ENCODE peak calls at places on chromosomes 16 and 17, in eight cellular contexts. F is PC-3, X is GM23248, N is HCT116, E is MM.1S, A is neural progenitor cell, U is GM23338, M is hepatocyte. Q is an unnamed sample.

GRCh38 chr17:66420961-66421371 is 118.6 kb downstream of the PRKCA start:
- DNase-seq in E (no peak), F (peak), U (no peak), N (no peak), X (peak), A (no peak), M (no peak), Q (no peak)

GRCh38 chr17:40953876-40954275 is 12.9 kb downstream of the KRT39 start:
- DNase-seq in F (peak), E (no peak), X (peak), N (peak), U (no peak), M (no peak), A (no peak), Q (no peak)

GRCh38 chr16:68229431-68230175 is 6.3 kb downstream of the ESRP2 start:
- DNase-seq in X (peak), U (peak), A (peak), F (peak), N (no peak), M (peak), E (peak), Q (peak)

GRCh38 chr17:30780343-30780742 is 44.1 kb downstream of the CRLF3 start:
- DNase-seq in U (no peak), A (no peak), M (no peak), X (no peak), F (no peak), N (no peak), E (peak), Q (no peak)

GRCh38 chr16:70276392-70276791 is 12.9 kb downstream of the AARS1 start:
- DNase-seq in M (no peak), N (no peak), A (no peak), U (no peak), F (no peak), X (no peak), E (no peak), Q (no peak)

GRCh38 chr17:36935681-36936454 is 1.4 kb upstream of the LHX1 start:
- DNase-seq in X (no peak), M (no peak), A (peak), E (no peak), F (no peak), U (peak), N (no peak), Q (no peak)

GRCh38 chr17:46805771-46806170 is 12.7 kb downstream of the WNT3 start:
- DNase-seq in A (no peak), M (no peak), F (no peak), N (no peak), U (no peak), X (no peak), E (no peak), Q (no peak)

GRCh38 chr16:11193494-11193893 is 62.5 kb downstream of the SOCS1 start:
- DNase-seq in M (no peak), U (no peak), N (no peak), E (no peak), F (no peak), X (no peak), A (no peak), Q (no peak)

GRCh38 chr16:86953631-86954465 is 363.3 kb downstream of the C16orf95 start:
- DNase-seq in X (no peak), A (peak), E (no peak), U (peak), M (no peak), N (no peak), F (no peak), Q (no peak)

GRCh38 chr17:47277921-47278320 is 24.3 kb downstream of the ITGB3 start:
- DNase-seq in X (peak), E (no peak), A (no peak), M (no peak), U (no peak), F (no peak), N (no peak), Q (no peak)

GRCh38 chr17:77011173-77012011 is 129.4 kb upstream of the SEC14L1 start:
- DNase-seq in U (peak), A (peak), M (peak), X (peak), F (peak), E (peak), N (peak), Q (peak)

GRCh38 chr16:64356267-64356666 is 765.6 kb downstream of the CDH11 start:
- DNase-seq in U (no peak), F (peak), N (no peak), E (no peak), M (peak), A (no peak), X (peak), Q (no peak)

GRCh38 chr16:29663020-29663828 is at the start of gene SPN:
- DNase-seq in U (peak), X (no peak), M (no peak), F (no peak), A (no peak), N (no peak), E (no peak), Q (peak)

GRCh38 chr16:78240459-78241222 is 141.2 kb downstream of the WWOX start:
- DNase-seq in U (peak), A (peak), E (no peak), F (peak), M (peak), X (no peak), N (no peak), Q (no peak)

GRCh38 chr17:17495448-17496188 is 577 bp downstream of the RASD1 start:
- DNase-seq in E (no peak), F (peak), M (peak), A (peak), U (peak), X (peak), N (no peak), Q (no peak)

GRCh38 chr17:41645371-41646063 is 21.1 kb upstream of the KRT17 start:
- DNase-seq in U (no peak), N (no peak), F (no peak), E (no peak), X (peak), M (peak), A (no peak), Q (no peak)

GRCh38 chr17:64063766-64064224 is 43.4 kb upstream of the ICAM2 start:
- DNase-seq in U (peak), A (peak), X (peak), N (no peak), M (peak), E (no peak), F (peak), Q (peak)

GRCh38 chr16:51146256-51146924 is 4.7 kb downstream of the SALL1 start:
- DNase-seq in E (no peak), N (no peak), U (no peak), A (peak), M (no peak), X (peak), F (no peak), Q (peak)

GRCh38 chr17:35104844-35105450 is 14.7 kb downstream of the RAD51D start:
- DNase-seq in A (no peak), M (no peak), F (no peak), E (no peak), X (no peak), U (no peak), N (no peak), Q (no peak)

GRCh38 chr16:22652463-22652845 is 141.8 kb downstream of the NPIPB5 start:
- DNase-seq in M (no peak), A (no peak), U (no peak), E (no peak), F (no peak), X (no peak), N (no peak), Q (no peak)
- TF ChIP-seq EZH2phosphoT487 in M (no peak), A (no peak), U (no peak), E (no peak), F (no peak), X (no peak), N (no peak), Q (no peak)

GRCh38 chr17:73595931-73596330 is 48.3 kb downstream of the SDK2 start:
- DNase-seq in U (no peak), N (no peak), E (no peak), A (no peak), M (no peak), X (no peak), F (no peak), Q (no peak)

GRCh38 chr17:73593249-73593965 is 50.8 kb downstream of the SDK2 start:
- DNase-seq in X (no peak), F (no peak), E (no peak), N (no peak), M (no peak), U (no peak), A (no peak), Q (no peak)

GRCh38 chr17:73594598-73594997 is 49.6 kb downstream of the SDK2 start:
- DNase-seq in F (no peak), X (no peak), A (no peak), N (no peak), U (no peak), E (no peak), M (no peak), Q (no peak)

GRCh38 chr17:73594025-73594424 is 50.2 kb downstream of the SDK2 start:
- DNase-seq in A (peak), F (no peak), N (no peak), X (no peak), E (no peak), M (no peak), U (no peak), Q (no peak)

DNA sequence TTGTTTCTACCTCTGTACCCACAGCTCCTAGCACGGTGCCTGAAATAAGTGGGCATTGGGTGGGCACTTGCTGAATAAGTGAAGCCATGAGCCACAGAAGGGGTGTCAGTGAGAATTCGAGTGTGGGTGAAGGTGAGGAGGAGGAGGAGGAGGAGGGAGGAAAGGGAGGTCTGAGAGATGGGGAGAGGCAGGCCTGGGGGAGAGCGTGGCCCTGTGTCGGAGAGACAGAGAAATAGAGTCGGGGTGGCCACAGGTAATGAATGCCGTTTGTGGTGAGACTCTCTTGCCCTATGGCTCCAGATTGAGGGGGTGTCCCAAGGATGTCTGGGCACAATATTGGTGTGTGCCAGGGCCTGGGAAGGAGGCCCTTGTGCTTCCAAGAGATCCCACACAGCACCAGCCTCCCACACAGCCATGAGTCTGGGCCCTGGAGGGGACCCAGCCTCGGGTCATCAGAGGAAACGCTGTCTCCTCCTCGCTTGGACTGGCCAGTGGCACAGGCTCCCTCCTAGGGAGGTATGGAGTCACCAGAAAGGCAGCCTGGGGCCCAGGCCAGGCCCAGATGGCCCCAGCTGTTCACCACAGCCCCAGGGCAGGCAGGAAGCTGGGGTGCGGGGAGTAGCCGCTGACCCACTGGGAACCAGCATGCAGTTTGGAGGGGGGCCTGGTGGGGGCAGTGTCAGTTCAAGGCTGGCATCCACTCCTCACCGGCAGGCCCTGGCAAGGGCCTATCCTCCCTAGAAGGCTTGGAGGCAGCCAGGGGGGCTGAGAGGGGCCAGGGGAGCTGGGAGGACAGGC is 49.0 kb downstream of the SDK2 start:
- DNase-seq in U (peak), A (peak), F (no peak), N (no peak), E (no peak), X (no peak), M (peak), Q (peak)
- TF ChIP-seq EZH2phosphoT487 in U (no peak), A (no peak), F (no peak), N (no peak), E (no peak), X (no peak), M (no peak), Q (no peak)

GRCh38 chr17:6467567-6467966 is 23.3 kb downstream of the PIMREG start:
- DNase-seq in E (no peak), N (no peak), X (no peak), A (no peak), M (no peak), F (no peak), U (no peak), Q (no peak)
- TF ChIP-seq EZH2phosphoT487 in E (no peak), N (no peak), X (no peak), A (no peak), M (no peak), F (no peak), U (no peak), Q (no peak)

GRCh38 chr16:239948-240277 is 5.3 kb downstream of the FAM234A start:
- DNase-seq in M (no peak), E (no peak), F (no peak), A (no peak), U (no peak), X (peak), N (no peak), Q (no peak)

GRCh38 chr16:229731-230281 is 557 bp upstream of the LUC7L start:
- DNase-seq in F (no peak), E (no peak), M (no peak), A (no peak), N (no peak), X (peak), U (no peak), Q (no peak)

GRCh38 chr16:228917-229730 is at the start of gene LUC7L:
- DNase-seq in A (peak), M (peak), F (peak), U (peak), N (peak), E (peak), X (peak), Q (peak)

GRCh38 chr16:230949-231348 is 1.7 kb upstream of the LUC7L start:
- DNase-seq in A (no peak), F (no peak), M (no peak), N (no peak), U (peak), X (no peak), E (no peak), Q (no peak)

GRCh38 chr16:234468-235305 is at the start of gene FAM234A:
- DNase-seq in N (peak), U (peak), E (peak), X (peak), F (peak), A (peak), M (peak), Q (peak)
- TF ChIP-seq EZH2phosphoT487 in N (no peak), U (no peak), E (no peak), X (no peak), F (no peak), A (no peak), M (no peak), Q (no peak)

Q was measured in OCI-LY7.